ENCODE peak calls at places on chromosomes 6 and 20, in nine cellular contexts. T is cardiac muscle cell, G is PC-9, A is GM10248, Q is tibial nerve, W is fibroblast of lung, U is H9, E is OCI-LY7, O is progenitor cell of endocrine pancreas. B is an unnamed sample.

GRCh38 chr20:44911264-44911921 is 1.5 kb downstream of the PABPC1L start:
- DNase-seq in T (peak; percentile 77), G (peak; percentile 92), A (peak; percentile 79), Q (peak; percentile 18), W (peak; percentile 51), U (peak; percentile 91), E (peak; percentile 79), O (peak; percentile 67), B (no peak)

GRCh38 chr6:129469070-129469662 is 240.8 kb downstream of the ARHGAP18 start:
- DNase-seq in T (no peak), G (no peak), A (no peak), Q (no peak), W (no peak), U (no peak), E (no peak), O (no peak), B (no peak)

GRCh38 chr6:143591441-143591840 is 79.9 kb upstream of the FUCA2 start:
- DNase-seq in T (no peak), G (no peak), A (no peak), Q (no peak), W (no peak), U (no peak), E (no peak), O (no peak), B (no peak)

GRCh38 chr6:13288481-13288880 is 39.9 kb downstream of the TBC1D7 start:
- DNase-seq in T (no peak), G (no peak), A (no peak), Q (no peak), W (no peak), U (no peak), E (no peak), O (no peak), B (no peak)

GRCh38 chr20:50518270-50518721 is 8.1 kb downstream of the PTPN1 start:
- DNase-seq in T (peak; percentile 57), G (no peak), A (no peak), Q (no peak), W (peak; percentile 68), U (no peak), E (no peak), O (no peak), B (no peak)

GRCh38 chr6:33199687-33200233 is 705 bp downstream of the RXRB start:
- DNase-seq in T (peak; percentile 70), G (peak; percentile 83), A (peak; percentile 86), Q (no peak), W (peak; percentile 64), U (peak; percentile 91), E (peak; percentile 82), O (no peak), B (peak; percentile 89)

GRCh38 chr6:149834513-149835481 is 29.4 kb downstream of the LRP11 start:
- DNase-seq in T (peak; percentile 82), G (peak; percentile 48), A (peak; percentile 61), Q (peak; percentile 96), W (peak; percentile 81), U (peak; percentile 58), E (peak; percentile 69), O (peak; percentile 53), B (peak; percentile 36)

GRCh38 chr6:128492386-128492785 is 28.0 kb downstream of the PTPRK start:
- DNase-seq in T (no peak), G (no peak), A (no peak), Q (no peak), W (peak; percentile 83), U (no peak), E (no peak), O (no peak), B (no peak)

DNA sequence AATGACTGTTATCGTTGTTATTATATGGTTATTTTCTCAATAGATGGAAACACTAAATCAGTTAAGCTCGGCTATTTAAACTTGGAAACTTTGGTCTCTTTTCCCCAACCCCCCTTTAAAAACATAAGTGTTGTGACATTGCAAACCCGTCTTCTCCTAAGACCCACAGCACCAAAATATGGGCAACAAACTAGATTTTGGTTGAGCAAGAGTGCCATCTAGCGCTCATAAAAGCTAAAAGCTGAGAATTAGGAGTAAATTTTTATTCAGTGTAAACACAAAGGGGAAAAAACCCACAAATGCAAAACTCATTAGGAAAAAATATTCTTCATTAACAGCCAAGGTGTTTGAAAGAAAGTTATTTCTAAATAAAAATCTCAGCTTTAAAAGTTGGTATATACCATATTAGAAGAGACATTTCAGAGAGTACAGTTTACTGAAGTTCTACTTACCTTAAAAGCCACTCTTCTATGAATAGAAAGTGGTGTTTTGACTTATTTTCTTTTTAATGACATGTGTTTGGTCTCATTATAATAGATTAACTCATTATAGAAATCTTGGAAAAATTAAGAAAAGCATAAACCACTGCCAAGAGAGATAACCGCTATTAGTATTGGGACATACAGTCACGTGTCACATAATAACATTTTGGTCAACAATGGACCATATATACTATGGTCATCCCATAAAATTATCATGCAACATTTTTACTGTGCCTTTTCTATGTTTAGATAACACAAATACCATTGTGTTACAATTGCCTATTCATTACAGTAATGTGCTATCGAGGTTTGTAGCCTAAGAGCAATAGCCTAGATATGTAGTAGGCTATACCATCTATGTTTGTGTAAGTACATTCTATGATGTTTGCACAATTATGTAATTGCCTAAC is 21.1 kb downstream of the SESN1 start:
- DNase-seq in T (peak; percentile 88), G (peak; percentile 30), A (peak; percentile 39), Q (peak; percentile 74), W (peak; percentile 86), U (no peak), E (peak; percentile 82), O (no peak), B (no peak)
- TF ChIP-seq CTCF in T (peak; percentile 58), G (peak; percentile 87), A (peak; percentile 61), Q (peak; percentile 48), W (peak; percentile 54), U (peak; percentile 82), E (peak; percentile 92), O (peak; percentile 83), B (peak; percentile 87)

GRCh38 chr6:121223212-121223611 is 111.1 kb downstream of the TBC1D32 start:
- DNase-seq in T (no peak), G (no peak), A (no peak), Q (no peak), W (no peak), U (no peak), E (no peak), O (no peak), B (no peak)
- TF ChIP-seq CTCF in T (no peak), G (no peak), A (no peak), Q (no peak), W (no peak), U (no peak), E (no peak), O (no peak), B (no peak)

GRCh38 chr20:38471987-38472512 is 593 bp upstream of the RALGAPB start:
- DNase-seq in T (no peak), G (no peak), A (no peak), Q (no peak), W (no peak), U (no peak), E (no peak), O (no peak), B (no peak)

GRCh38 chr20:38472513-38473352 is at the start of gene RALGAPB:
- DNase-seq in T (peak; percentile 98), G (peak; percentile 100), A (peak; percentile 97), Q (peak; percentile 98), W (peak; percentile 97), U (peak; percentile 99), E (peak; percentile 99), O (peak; percentile 98), B (peak; percentile 81)

GRCh38 chr20:38471245-38471644 is 1.4 kb upstream of the RALGAPB start:
- DNase-seq in T (no peak), G (no peak), A (no peak), Q (no peak), W (no peak), U (no peak), E (no peak), O (no peak), B (no peak)

GRCh38 chr20:38477747-38478146 is 5.1 kb downstream of the RALGAPB start:
- DNase-seq in T (no peak), G (no peak), A (no peak), Q (no peak), W (no peak), U (no peak), E (no peak), O (no peak), B (no peak)

DNA sequence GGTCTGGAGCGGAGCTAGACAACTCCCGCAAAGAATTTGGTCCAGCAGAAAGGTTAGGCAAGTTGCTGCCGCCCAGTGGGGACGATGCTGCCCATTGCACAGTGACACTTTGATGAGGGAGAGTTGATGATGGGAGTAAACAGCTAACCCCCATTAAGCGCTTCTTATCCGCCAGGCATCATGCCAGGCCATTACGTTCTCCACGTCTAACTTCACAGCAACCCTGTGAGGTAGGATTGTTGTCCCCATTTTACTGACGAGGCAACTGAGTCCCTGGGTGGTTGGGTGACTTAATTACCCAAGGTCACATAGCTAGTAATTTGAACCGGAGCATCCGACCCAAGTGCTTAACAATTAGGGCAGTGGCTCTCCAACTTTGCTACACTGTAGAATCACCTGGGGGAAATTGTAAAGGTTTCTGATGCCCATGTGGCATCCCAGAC is 731 bp downstream of the RALGAPB start:
- DNase-seq in T (peak; percentile 36), G (no peak), A (no peak), Q (no peak), W (peak; percentile 15), U (no peak), E (peak; percentile 16), O (no peak), B (no peak)
- TF ChIP-seq CTCF in T (peak; percentile 24), G (no peak), A (no peak), Q (no peak), W (no peak), U (peak; percentile 6), E (no peak), O (no peak), B (no peak)

GRCh38 chr6:99114769-99115406 is 167.1 kb upstream of the FBXL4 start:
- DNase-seq in T (no peak), G (no peak), A (no peak), Q (no peak), W (no peak), U (no peak), E (no peak), O (no peak), B (no peak)

GRCh38 chr6:99121748-99122147 is 174.0 kb upstream of the FBXL4 start:
- DNase-seq in T (no peak), G (no peak), A (no peak), Q (no peak), W (no peak), U (no peak), E (no peak), O (no peak), B (no peak)

DNA sequence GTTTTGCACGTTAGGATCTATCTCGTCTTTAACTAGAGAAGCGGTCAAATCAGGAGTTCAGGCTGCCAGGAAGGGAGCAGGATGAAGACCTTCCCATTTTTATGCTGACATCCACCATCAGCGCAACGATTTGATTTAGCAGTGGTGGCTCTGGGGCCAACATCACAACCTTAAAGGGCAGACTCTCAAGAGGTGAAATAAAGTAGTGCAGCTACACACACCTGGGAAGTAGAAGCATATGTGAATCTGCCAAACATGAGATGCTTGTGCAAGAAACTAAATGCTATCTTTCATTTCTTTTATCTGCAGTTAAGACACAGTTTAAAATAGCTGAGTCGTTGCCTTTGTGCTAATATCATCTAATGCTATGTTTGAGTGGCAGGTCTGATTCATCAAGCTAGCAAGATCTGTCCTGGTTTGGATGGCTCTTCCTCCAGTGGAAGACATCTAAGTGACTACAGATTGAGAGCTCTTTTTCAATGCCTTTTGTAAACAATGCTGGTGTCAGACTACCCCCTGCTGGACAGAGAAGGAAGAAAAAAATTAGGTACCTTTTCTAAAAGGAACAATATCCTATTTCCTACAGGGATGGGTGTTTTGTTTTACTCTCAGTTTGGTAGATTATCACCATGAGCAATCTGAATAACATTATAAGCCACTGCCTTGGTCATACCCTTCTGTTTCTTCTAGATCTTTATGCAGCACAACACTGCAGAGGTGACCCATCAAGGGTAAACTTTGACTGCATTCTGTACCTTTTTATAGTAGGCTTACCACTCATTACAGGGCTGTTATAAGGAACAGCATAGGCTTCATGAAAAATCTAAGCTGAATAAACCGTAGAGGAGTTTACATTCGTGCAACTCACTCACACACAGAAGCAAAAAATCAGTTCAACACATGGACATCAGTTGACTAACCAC is 171.6 kb upstream of the FBXL4 start:
- DNase-seq in T (peak; percentile 52), G (peak; percentile 15), A (peak; percentile 35), Q (peak; percentile 14), W (peak; percentile 49), U (peak; percentile 32), E (peak; percentile 57), O (no peak), B (no peak)
- TF ChIP-seq CTCF in T (peak; percentile 64), G (peak; percentile 85), A (peak; percentile 60), Q (peak; percentile 55), W (peak; percentile 69), U (peak; percentile 80), E (peak; percentile 90), O (peak; percentile 79), B (peak; percentile 92)